ENCODE peak calls at places on chromosome 14, in ten cellular contexts. W is PC-3, S is left lung, C is GM23338, T is neural progenitor cell, K is heart right ventricle, B is astrocyte, P is upper lobe of right lung, Z is bronchial epithelial cell, Y is cardiac fibroblast. L is an unnamed sample.

GRCh38 chr14:91228112-91229004 is 16.1 kb downstream of the GPR68 start:
- DNase-seq in Z (peak), C (peak), P (no peak), Y (peak), B (peak), S (no peak), T (no peak), K (no peak), W (peak), L (peak)

GRCh38 chr14:61211476-61212262 is 69.5 kb downstream of the TMEM30B start:
- DNase-seq in W (no peak), K (no peak), Y (no peak), S (no peak), Z (no peak), B (no peak), P (no peak), T (no peak), C (no peak), L (no peak)

GRCh38 chr14:69013943-69014782 is 35.1 kb upstream of the ACTN1 start:
- DNase-seq in W (peak), T (peak), B (no peak), S (peak), Y (peak), C (peak), Z (peak), P (peak), K (peak), L (peak)

GRCh38 chr14:68544150-68544892 is 248.5 kb downstream of the ZFP36L1 start:
- DNase-seq in B (peak), Z (peak), T (no peak), S (no peak), C (no peak), W (peak), Y (peak), P (no peak), K (peak), L (peak)

GRCh38 chr14:80940146-80940545 is 1.4 kb downstream of the CEP128 start:
- DNase-seq in W (peak), Z (no peak), P (no peak), C (no peak), B (no peak), S (no peak), T (no peak), Y (no peak), K (no peak), L (no peak)

GRCh38 chr14:24367506-24368214 is at the start of gene NFATC4:
- DNase-seq in Z (peak), S (no peak), C (peak), P (no peak), Y (peak), B (peak), T (peak), W (peak), K (peak), L (peak)

GRCh38 chr14:105480807-105481801 is 5.6 kb upstream of the CRIP1 start:
- DNase-seq in K (peak), Z (peak), P (peak), Y (peak), W (peak), C (peak), B (peak), S (peak), T (peak), L (peak)

GRCh38 chr14:74867673-74868072 is 8.3 kb downstream of the PROX2 start:
- DNase-seq in Y (peak), K (peak), C (no peak), W (no peak), T (no peak), Z (no peak), B (peak), P (no peak), S (no peak), L (peak)

GRCh38 chr14:89855961-89856360 is 98.6 kb downstream of the EFCAB11 start:
- DNase-seq in Z (peak), K (no peak), T (no peak), B (peak), C (no peak), P (no peak), Y (peak), W (peak), S (no peak), L (peak)

GRCh38 chr14:70073924-70074566 is 114.7 kb downstream of the SLC8A3 start:
- DNase-seq in W (peak), T (peak), Z (peak), P (peak), S (peak), Y (peak), K (no peak), C (peak), B (no peak), L (peak)

GRCh38 chr14:85604671-85605070 is 74.7 kb downstream of the FLRT2 start:
- DNase-seq in Z (no peak), T (no peak), W (no peak), Y (no peak), B (no peak), K (no peak), S (no peak), C (no peak), P (no peak), L (no peak)

GRCh38 chr14:23588884-23589598 is 10.5 kb upstream of the JPH4 start:
- DNase-seq in S (peak), T (peak), B (peak), W (peak), Z (peak), Y (peak), C (peak), K (peak), P (peak), L (peak)

GRCh38 chr14:77139540-77140342 is 1.9 kb downstream of the ZDHHC22 start:
- DNase-seq in W (peak), P (no peak), S (peak), K (no peak), T (peak), Z (no peak), Y (peak), B (no peak), C (peak), L (peak)

GRCh38 chr14:54704768-54705167 is 137.8 kb downstream of the SAMD4A start:
- DNase-seq in B (no peak), C (no peak), S (no peak), W (no peak), Z (no peak), P (no peak), Y (no peak), T (no peak), K (no peak), L (no peak)

GRCh38 chr14:93232159-93232558 is 25.1 kb downstream of the UBR7 start:
- DNase-seq in B (no peak), K (no peak), Y (no peak), W (no peak), Z (no peak), T (no peak), C (no peak), S (no peak), P (peak), L (no peak)

GRCh38 chr14:93230539-93230938 is 23.5 kb downstream of the UBR7 start:
- DNase-seq in W (no peak), C (no peak), K (no peak), S (peak), Y (no peak), Z (no peak), B (no peak), P (no peak), T (no peak), L (no peak)

GRCh38 chr14:93231129-93231979 is 24.3 kb downstream of the UBR7 start:
- DNase-seq in C (no peak), S (no peak), P (peak), Z (peak), T (no peak), W (peak), B (peak), K (peak), Y (peak), L (peak)

GRCh38 chr14:93239869-93240677 is 33.0 kb downstream of the UBR7 start:
- DNase-seq in S (no peak), Y (peak), K (no peak), T (no peak), W (peak), Z (peak), C (no peak), B (peak), P (no peak), L (peak)

DNA sequence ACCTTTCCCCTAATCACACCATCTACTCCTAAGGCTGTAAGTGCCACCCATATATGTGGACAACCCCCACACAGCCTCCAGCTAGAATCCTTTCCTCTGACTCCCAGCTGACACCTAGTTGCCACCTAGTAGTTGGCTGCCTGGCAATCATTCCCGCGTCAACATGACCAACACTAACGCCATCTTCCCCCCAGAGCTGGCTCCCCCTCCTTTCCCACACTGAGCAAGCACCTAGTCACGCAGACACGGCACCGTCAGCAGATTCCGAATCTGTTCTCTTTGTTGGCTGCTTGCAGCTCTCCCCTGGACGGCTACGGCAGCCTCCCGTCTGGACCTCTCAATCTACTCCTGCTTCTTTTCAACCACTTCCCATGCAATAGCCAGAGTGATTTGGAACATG is 27.7 kb downstream of the UBR7 start:
- DNase-seq in K (no peak), Z (peak), P (peak), B (peak), T (peak), C (no peak), Y (peak), S (no peak), W (peak), L (peak)
- TF ChIP-seq CTCF in K (no peak), Z (no peak), P (no peak), B (no peak), T (no peak), C (no peak), Y (no peak), S (no peak), W (no peak), L (no peak)

GRCh38 chr14:103094406-103095209 is at the start of gene EXOC3L4:
- DNase-seq in C (no peak), P (no peak), Z (no peak), K (no peak), B (no peak), W (no peak), S (peak), Y (no peak), T (no peak), L (peak)
- H3K4me3 ChIP-seq in C (no peak), P (peak), Z (no peak), K (peak), B (no peak), W (no peak), S (peak), Y (no peak), T (no peak), L (peak)

GRCh38 chr14:92688434-92689375 is 59.7 kb downstream of the LGMN start:
- DNase-seq in Y (no peak), T (no peak), B (no peak), Z (no peak), S (no peak), C (peak), W (no peak), K (no peak), P (peak), L (no peak)

GRCh38 chr14:92686763-92687427 is 61.5 kb downstream of the LGMN start:
- DNase-seq in Z (peak), T (peak), Y (peak), C (peak), W (peak), K (peak), B (peak), P (peak), S (peak), L (peak)

GRCh38 chr14:92687681-92688433 is 60.6 kb downstream of the LGMN start:
- DNase-seq in W (no peak), P (peak), B (peak), Z (no peak), C (peak), K (peak), Y (peak), T (peak), S (peak), L (peak)

GRCh38 chr14:92692822-92693226 is 55.6 kb downstream of the LGMN start:
- DNase-seq in Y (no peak), K (peak), Z (peak), P (peak), C (no peak), T (no peak), B (peak), S (peak), W (peak), L (no peak)

GRCh38 chr14:92690171-92691011 is 58.0 kb downstream of the LGMN start:
- DNase-seq in K (peak), W (peak), Y (peak), C (peak), T (no peak), Z (peak), S (no peak), P (peak), B (peak), L (peak)
- TF ChIP-seq CTCF in K (peak), W (peak), Y (peak), C (peak), T (peak), Z (peak), S (peak), P (peak), B (peak), L (peak)

GRCh38 chr14:56004323-56004722 is 113.9 kb upstream of the PELI2 start:
- DNase-seq in Z (no peak), K (no peak), C (no peak), P (no peak), T (no peak), Y (no peak), S (no peak), B (no peak), W (no peak), L (no peak)
- H3K4me3 ChIP-seq in Z (no peak), K (no peak), C (no peak), P (no peak), T (no peak), Y (no peak), S (no peak), B (peak), W (no peak), L (no peak)

GRCh38 chr14:22226381-22226780 is 362.6 kb downstream of the DAD1 start:
- DNase-seq in K (no peak), P (no peak), T (peak), Z (peak), W (peak), C (peak), S (no peak), Y (peak), B (no peak), L (no peak)
- TF ChIP-seq CTCF in K (peak), P (peak), T (peak), Z (no peak), W (peak), C (peak), S (no peak), Y (no peak), B (peak), L (no peak)

L was measured in fibroblast of villous mesenchyme.